ENCODE peak calls at places on chromosome 7, in eight cellular contexts. T, V, N, Q, R, P, J and L are unnamed samples.

GRCh38 chr7:17230099-17230807 is 68.2 kb upstream of the AHR start:
- DNase-seq in T (peak), V (no peak), N (peak), Q (no peak), R (no peak), P (no peak), J (no peak), L (peak)

GRCh38 chr7:157097569-157097968 is 41.2 kb upstream of the UBE3C start:
- DNase-seq in T (no peak), V (no peak), N (no peak), Q (no peak), R (no peak), P (peak), J (no peak), L (no peak)

GRCh38 chr7:25098096-25099046 is 26.7 kb downstream of the CYCS start:
- DNase-seq in T (peak), V (peak), N (peak), Q (peak), R (peak), P (peak), J (peak), L (peak)

GRCh38 chr7:142355328-142355727 is 97.5 kb upstream of the PRSS58 start:
- DNase-seq in T (no peak), V (no peak), N (no peak), Q (no peak), R (no peak), P (no peak), J (no peak), L (no peak)

GRCh38 chr7:116692599-116693308 is 20.8 kb downstream of the MET start:
- DNase-seq in T (no peak), V (no peak), N (no peak), Q (no peak), R (no peak), P (no peak), J (no peak), L (no peak)

GRCh38 chr7:133919810-133920209 is 207.3 kb upstream of the LRGUK start:
- DNase-seq in T (no peak), V (no peak), N (no peak), Q (no peak), R (no peak), P (no peak), J (no peak), L (no peak)

GRCh38 chr7:45223078-45223477 is 65.5 kb downstream of the RAMP3 start:
- DNase-seq in T (no peak), V (no peak), N (no peak), Q (no peak), R (no peak), P (no peak), J (no peak), L (no peak)

GRCh38 chr7:96400518-96400917 is 78.6 kb upstream of the SLC25A13 start:
- DNase-seq in T (no peak), V (no peak), N (no peak), Q (no peak), R (no peak), P (no peak), J (no peak), L (no peak)

GRCh38 chr7:93715234-93715633 is 140.7 kb upstream of the CALCR start:
- DNase-seq in T (peak), V (peak), N (peak), Q (peak), R (peak), P (peak), J (peak), L (peak)

GRCh38 chr7:155925682-155926081 is 113.4 kb upstream of the SHH start:
- DNase-seq in T (no peak), V (no peak), N (no peak), Q (no peak), R (no peak), P (no peak), J (no peak), L (no peak)

GRCh38 chr7:44277391-44277790 is 48.0 kb downstream of the CAMK2B start:
- DNase-seq in T (no peak), V (peak), N (no peak), Q (no peak), R (peak), P (no peak), J (no peak), L (no peak)

GRCh38 chr7:34875481-34875880 is 161.8 kb downstream of the DPY19L1 start:
- DNase-seq in T (no peak), V (no peak), N (no peak), Q (no peak), R (no peak), P (no peak), J (no peak), L (no peak)

GRCh38 chr7:111853231-111853990 is 291.1 kb upstream of the IMMP2L start:
- DNase-seq in T (no peak), V (no peak), N (no peak), Q (no peak), R (no peak), P (no peak), J (no peak), L (no peak)

GRCh38 chr7:44084695-44085094 is 2.4 kb upstream of the POLM start:
- DNase-seq in T (no peak), V (no peak), N (no peak), Q (no peak), R (no peak), P (no peak), J (no peak), L (no peak)

GRCh38 chr7:107353701-107354100 is 116.2 kb upstream of the GPR22 start:
- DNase-seq in T (no peak), V (no peak), N (no peak), Q (no peak), R (no peak), P (no peak), J (no peak), L (no peak)

GRCh38 chr7:75762350-75762917 is 9.6 kb downstream of the CCL26 start:
- DNase-seq in T (no peak), V (no peak), N (no peak), Q (no peak), R (no peak), P (no peak), J (peak), L (peak)

DNA sequence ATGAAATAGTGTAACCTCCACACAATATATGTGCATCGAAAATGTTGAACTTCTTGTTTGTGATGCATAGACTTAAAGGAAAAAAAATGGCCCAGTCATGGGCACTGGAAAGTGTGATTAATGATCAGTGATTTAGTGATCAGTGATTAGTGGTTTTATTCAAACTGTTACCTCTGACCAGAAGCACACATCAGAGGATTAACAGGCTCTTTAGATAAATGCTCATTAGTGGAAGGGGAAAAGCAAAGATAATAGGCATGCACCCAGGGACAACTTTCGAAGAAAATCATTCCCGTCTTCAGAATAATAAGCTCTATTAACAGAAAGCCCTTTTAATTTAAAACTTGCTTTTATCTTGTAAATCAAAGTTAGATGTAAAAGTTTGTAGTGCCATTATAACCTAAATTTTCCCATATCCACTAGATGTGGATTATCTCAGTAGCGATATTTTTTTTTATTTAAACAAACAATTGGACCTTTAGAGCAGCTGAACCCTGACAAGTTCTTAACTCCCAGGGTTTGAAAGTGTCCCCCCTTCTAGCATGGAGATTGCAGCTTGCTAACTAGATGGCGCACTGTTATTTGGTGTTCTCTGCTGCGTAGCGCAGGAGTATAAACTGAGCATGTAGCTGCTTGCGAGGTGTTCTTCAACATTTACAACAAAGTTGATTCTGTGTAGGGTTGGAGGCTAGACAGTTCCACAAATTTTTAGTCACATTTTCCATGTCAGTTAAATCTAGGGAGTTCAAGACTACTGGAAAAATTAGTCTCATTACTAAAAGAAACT is at the start of gene CREB5:
- DNase-seq in T (peak), V (no peak), N (no peak), Q (no peak), R (no peak), P (no peak), J (no peak), L (peak)
- TF ChIP-seq POLR2A in T (no peak), V (no peak), N (no peak), Q (no peak), R (no peak), P (no peak), J (no peak), L (no peak)

GRCh38 chr7:74223711-74224510 is 14.1 kb downstream of the LAT2 start:
- DNase-seq in T (peak), V (no peak), N (no peak), Q (no peak), R (peak), P (no peak), J (no peak), L (no peak)

GRCh38 chr7:74222851-74223710 is 13.3 kb downstream of the LAT2 start:
- DNase-seq in T (no peak), V (no peak), N (no peak), Q (no peak), R (no peak), P (no peak), J (no peak), L (no peak)

GRCh38 chr7:74226633-74227032 is 16.8 kb downstream of the LAT2 start:
- DNase-seq in T (no peak), V (no peak), N (no peak), Q (no peak), R (no peak), P (peak), J (no peak), L (no peak)

GRCh38 chr7:74224511-74224832 is 14.7 kb downstream of the LAT2 start:
- DNase-seq in T (no peak), V (no peak), N (no peak), Q (no peak), R (no peak), P (no peak), J (no peak), L (no peak)

GRCh38 chr7:74225400-74225799 is 15.6 kb downstream of the LAT2 start:
- DNase-seq in T (no peak), V (no peak), N (no peak), Q (no peak), R (no peak), P (no peak), J (no peak), L (no peak)
- TF ChIP-seq POLR2A in T (no peak), V (no peak), N (no peak), Q (no peak), R (no peak), P (no peak), J (no peak), L (no peak)

GRCh38 chr7:22751341-22751740 is 24.3 kb downstream of the IL6 start:
- DNase-seq in T (no peak), V (no peak), N (no peak), Q (no peak), R (no peak), P (no peak), J (no peak), L (no peak)
- TF ChIP-seq POLR2A in T (no peak), V (no peak), N (no peak), Q (no peak), R (no peak), P (no peak), J (no peak), L (no peak)

GRCh38 chr7:2555121-2556052 is at the start of gene BRAT1:
- DNase-seq in T (peak), V (peak), N (peak), Q (peak), R (peak), P (peak), J (peak), L (peak)
- TF ChIP-seq POLR2A in T (peak), V (peak), N (peak), Q (peak), R (peak), P (peak), J (peak), L (peak)

DNA sequence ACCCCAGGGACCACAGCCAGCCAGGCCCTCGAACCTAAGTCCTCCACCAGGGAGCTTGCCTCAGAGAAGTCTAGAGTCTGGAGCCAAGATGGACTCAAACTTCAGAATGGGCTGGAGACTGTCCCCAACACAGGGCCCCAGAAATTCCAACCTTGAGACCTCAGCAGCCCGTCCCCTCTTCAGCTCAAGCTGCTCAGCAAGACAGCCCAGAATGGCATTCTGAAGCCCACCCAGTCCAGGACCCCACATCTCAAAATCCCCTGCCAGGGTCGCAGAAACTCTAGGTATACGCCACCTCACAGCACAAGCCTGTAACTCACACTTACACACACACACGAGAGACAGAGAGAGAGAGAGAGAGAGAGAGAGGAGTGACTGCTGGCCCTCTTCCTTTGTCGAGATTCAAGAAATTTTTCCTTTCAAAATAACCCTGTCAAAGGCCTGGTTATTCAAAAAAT is 15.8 kb downstream of the KCNH2 start:
- DNase-seq in T (no peak), V (no peak), N (no peak), Q (no peak), R (no peak), P (no peak), J (no peak), L (no peak)
- TF ChIP-seq POLR2A in T (no peak), V (no peak), N (no peak), Q (no peak), R (no peak), P (no peak), J (no peak), L (no peak)

GRCh38 chr7:68321076-68321639 is 1277.1 kb upstream of the AUTS2 start:
- DNase-seq in T (peak), V (no peak), N (peak), Q (peak), R (peak), P (no peak), J (peak), L (no peak)
- TF ChIP-seq POLR2A in T (no peak), V (no peak), N (no peak), Q (no peak), R (no peak), P (no peak), J (no peak), L (no peak)

DNA sequence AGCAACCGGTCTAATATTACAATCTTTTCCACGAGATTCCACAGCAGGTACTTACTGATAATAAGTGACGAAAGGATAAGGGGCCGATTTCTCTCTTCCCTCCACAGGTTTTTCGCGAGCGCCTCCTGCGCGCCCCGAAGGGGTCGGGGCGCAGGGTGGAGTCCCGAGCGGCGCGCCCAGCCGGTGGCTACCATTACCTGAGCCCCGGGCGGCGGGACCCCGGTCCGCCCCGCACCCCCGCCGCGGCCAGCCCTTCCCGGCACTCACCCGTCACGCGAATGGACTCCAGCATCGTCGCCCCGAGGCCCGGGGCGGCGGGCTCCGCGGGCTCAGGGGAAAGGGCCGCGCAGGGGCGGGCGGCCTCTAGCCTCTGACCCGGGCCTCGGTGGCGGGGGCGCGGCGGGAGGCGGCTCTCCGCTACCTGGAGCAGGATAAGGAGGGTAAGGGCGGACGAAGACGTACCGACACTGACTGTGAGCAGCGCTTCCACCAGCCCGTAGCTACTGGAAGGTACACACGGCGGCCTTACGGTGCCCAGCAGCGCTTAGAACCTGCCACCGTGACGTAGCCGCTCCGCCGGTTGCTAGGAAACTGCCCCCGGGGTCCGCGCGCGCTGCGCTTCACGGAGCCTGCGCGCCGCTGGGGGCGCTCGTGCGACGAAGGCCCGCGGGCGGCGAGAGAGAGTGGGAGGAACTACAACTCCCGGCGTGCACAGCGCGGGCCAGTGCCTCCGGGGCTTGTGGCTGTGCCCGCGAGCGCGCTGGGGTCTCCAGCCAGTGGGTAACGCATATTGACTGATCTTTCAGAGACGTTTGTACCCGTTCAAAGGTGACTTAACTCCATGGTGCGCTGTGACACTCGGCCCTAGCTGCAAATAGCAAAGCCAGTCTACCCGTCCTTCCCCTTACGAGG is 22.8 kb upstream of the ANLN start:
- DNase-seq in T (peak), V (peak), N (peak), Q (peak), R (peak), P (peak), J (peak), L (peak)
- TF ChIP-seq POLR2A in T (no peak), V (no peak), N (peak), Q (peak), R (peak), P (peak), J (peak), L (peak)